ENCODE peak calls at places on chromosome 18, in seven cellular contexts. R is fibroblast of mammary gland, D is fibroblast of pulmonary artery, N is thoracic aorta, V is stomach, W is heart right ventricle, X is kidney. Z is an unnamed sample.

GRCh38 chr18:50190926-50191325 is 4.0 kb downstream of the MYO5B start:
- DNase-seq in V (no peak), R (peak; percentile 4), N (no peak), W (no peak), X (no peak), D (no peak), Z (no peak)

GRCh38 chr18:67672142-67672541 is 155.6 kb upstream of the DSEL start:
- DNase-seq in W (no peak), N (no peak), R (peak; percentile 89), V (no peak), X (no peak), D (no peak), Z (peak; percentile 62)

GRCh38 chr18:5662586-5663090 is 118.8 kb upstream of the EPB41L3 start:
- DNase-seq in X (no peak), W (no peak), V (no peak), D (no peak), R (no peak), N (no peak), Z (no peak)

GRCh38 chr18:65527879-65528633 is 222.8 kb upstream of the CDH7 start:
- DNase-seq in R (no peak), X (no peak), W (no peak), V (no peak), D (no peak), N (no peak), Z (no peak)

GRCh38 chr18:73232933-73233332 is 365.1 kb upstream of the NETO1 start:
- DNase-seq in V (no peak), N (no peak), D (no peak), R (no peak), W (no peak), X (no peak), Z (no peak)

GRCh38 chr18:59767732-59768131 is 70.5 kb upstream of the CCBE1 start:
- DNase-seq in D (peak; percentile 47), X (no peak), W (no peak), R (peak; percentile 92), V (no peak), N (no peak), Z (peak; percentile 79)

GRCh38 chr18:6207119-6207518 is 207.6 kb downstream of the L3MBTL4 start:
- DNase-seq in D (no peak), N (no peak), W (no peak), R (no peak), V (peak; percentile 55), X (no peak), Z (no peak)

GRCh38 chr18:48767090-48767670 is 183.6 kb downstream of the SMAD7 start:
- DNase-seq in R (no peak), W (peak; percentile 72), D (peak; percentile 46), V (no peak), N (no peak), X (peak; percentile 28), Z (peak; percentile 9)

GRCh38 chr18:59799383-59800015 is 100.3 kb upstream of the PMAIP1 start:
- DNase-seq in X (no peak), D (no peak), N (no peak), V (no peak), R (peak; percentile 90), W (no peak), Z (peak; percentile 49)

GRCh38 chr18:80246656-80247402 is 485 bp downstream of the PARD6G start:
- DNase-seq in X (peak; percentile 85), D (no peak), R (no peak), V (no peak), N (no peak), W (no peak), Z (no peak)

GRCh38 chr18:77990131-77990530 is 740.5 kb downstream of the GALR1 start:
- DNase-seq in W (no peak), X (no peak), R (no peak), N (no peak), V (no peak), D (no peak), Z (no peak)

GRCh38 chr18:48800877-48801727 is 149.7 kb downstream of the SMAD7 start:
- DNase-seq in X (peak; percentile 48), W (no peak), N (no peak), D (no peak), R (peak; percentile 45), V (peak; percentile 18), Z (peak; percentile 33)

GRCh38 chr18:60044290-60045006 is 144.7 kb downstream of the PMAIP1 start:
- DNase-seq in R (peak; percentile 82), X (no peak), W (no peak), V (no peak), D (peak; percentile 56), N (no peak), Z (peak; percentile 69)

GRCh38 chr18:7459851-7460774 is 107.0 kb upstream of the PTPRM start:
- DNase-seq in D (no peak), R (no peak), X (no peak), N (no peak), W (no peak), V (no peak), Z (no peak)
- H3K4me3 ChIP-seq in D (no peak overlapping the region), R (peak overlapping the region; percentile 13), X (no peak overlapping the region), N (peak overlapping the region; percentile 65), W (peak overlapping the region; percentile 33), V (peak overlapping the region; percentile 18), Z (no peak overlapping the region)

DNA sequence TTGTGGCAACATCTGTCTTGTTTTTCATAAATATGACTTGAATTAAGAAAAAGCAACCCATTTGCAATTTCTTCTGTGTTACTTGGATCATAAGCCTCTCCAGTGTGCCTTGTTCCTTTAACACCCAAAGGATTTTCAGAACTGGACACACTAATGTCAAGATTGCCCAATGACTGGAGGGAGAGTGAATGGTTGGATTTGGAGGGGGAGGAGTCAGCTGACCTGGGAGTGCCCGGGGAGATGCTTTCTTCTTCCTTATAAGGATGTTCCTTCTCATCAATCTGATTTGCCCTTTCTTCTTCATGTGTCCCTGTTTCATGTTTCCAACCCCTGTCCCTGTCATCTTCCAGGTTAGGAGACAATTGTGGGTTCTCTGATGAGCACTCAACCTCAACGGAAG is 48.8 kb downstream of the ALPK2 start:
- DNase-seq in R (peak; percentile 60), N (no peak), V (no peak), W (no peak), X (no peak), D (no peak), Z (no peak)
- H3K4me3 ChIP-seq in R (no peak overlapping the region), N (no peak overlapping the region), V (no peak overlapping the region), W (no peak overlapping the region), X (peak overlapping the region; percentile 63), D (no peak overlapping the region), Z (no peak overlapping the region)

GRCh38 chr18:41985914-41986313 is 30.9 kb downstream of the PIK3C3 start:
- DNase-seq in X (no peak), R (no peak), W (no peak), N (no peak), V (no peak), D (no peak), Z (no peak)
- H3K4me3 ChIP-seq in X (no peak overlapping the region), R (no peak overlapping the region), W (no peak overlapping the region), N (no peak overlapping the region), V (no peak overlapping the region), D (no peak overlapping the region), Z (no peak overlapping the region)

GRCh38 chr18:8989855-8990254 is 112.6 kb upstream of the NDUFV2 start:
- DNase-seq in W (no peak), V (no peak), X (no peak), R (no peak), N (no peak), D (no peak), Z (no peak)
- H3K4me3 ChIP-seq in W (no peak overlapping the region), V (no peak overlapping the region), X (no peak overlapping the region), R (no peak overlapping the region), N (no peak overlapping the region), D (no peak overlapping the region), Z (no peak overlapping the region)

DNA sequence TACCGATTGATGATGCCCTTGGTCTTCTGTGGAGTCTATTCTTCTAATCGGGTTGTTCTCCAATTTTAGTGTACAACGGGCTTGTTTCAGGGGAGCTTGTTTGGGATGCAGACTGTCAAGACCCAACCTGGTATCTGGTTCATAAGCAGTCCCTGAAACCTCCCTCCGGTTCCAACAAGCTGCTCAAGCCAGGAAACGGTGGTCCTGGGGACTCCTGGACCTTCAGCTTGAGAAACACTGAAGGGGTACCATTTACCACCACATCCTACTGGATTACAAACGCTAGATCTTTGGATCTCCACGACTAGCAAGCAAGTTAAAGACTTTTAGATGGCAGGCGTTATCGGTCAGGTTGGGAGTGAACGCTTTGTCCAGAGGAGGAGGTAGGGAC is 2.0 kb downstream of the BCL2 start:
- DNase-seq in V (no peak), D (no peak), X (no peak), N (no peak), R (no peak), W (no peak), Z (no peak)
- H3K4me3 ChIP-seq in V (peak overlapping the region; percentile 72), D (no peak overlapping the region), X (peak overlapping the region; percentile 86), N (peak overlapping the region; percentile 92), R (peak overlapping the region; percentile 36), W (peak overlapping the region; percentile 81), Z (no peak overlapping the region)

DNA sequence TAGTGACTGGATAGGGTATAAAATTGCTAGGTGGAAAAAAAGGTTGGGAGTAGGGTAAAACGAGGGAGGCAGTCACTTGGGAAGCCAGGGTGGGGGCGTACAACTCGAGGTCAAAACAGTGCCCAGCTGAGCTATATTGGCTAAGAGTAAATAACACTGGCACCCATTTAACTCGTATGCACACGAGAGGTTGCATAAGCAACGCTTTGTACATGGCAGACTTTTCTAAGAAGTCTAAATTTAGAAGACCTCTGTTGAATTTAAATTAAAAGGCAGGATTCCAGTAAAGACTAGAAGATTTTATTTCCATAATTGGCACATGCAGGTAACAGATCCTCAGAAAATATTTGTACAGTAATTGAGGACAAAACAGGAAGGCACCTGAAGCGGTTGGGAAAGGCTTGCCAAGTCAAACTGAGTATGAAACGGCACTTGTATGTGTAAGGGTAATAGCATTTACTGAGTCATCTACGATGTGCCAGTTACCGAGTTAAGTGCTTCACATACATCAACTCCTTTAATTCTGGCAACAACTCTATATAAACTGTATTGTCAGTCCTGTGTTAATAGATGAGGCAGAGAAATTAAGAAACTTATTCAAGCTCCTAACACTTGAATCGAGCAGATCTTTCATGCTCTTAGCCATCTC is 1.4 kb upstream of the MALT1 start:
- DNase-seq in X (no peak), D (peak; percentile 17), N (no peak), R (peak; percentile 76), W (no peak), V (no peak), Z (no peak)
- H3K4me3 ChIP-seq in X (no peak overlapping the region), D (no peak overlapping the region), N (no peak overlapping the region), R (no peak overlapping the region), W (peak overlapping the region; percentile 78), V (no peak overlapping the region), Z (no peak overlapping the region)

Z was measured in fibroblast of the aortic adventitia.